ENCODE peak calls at places on chromosomes 1 and 21, in six cellular contexts. One of them, this sample, is unnamed.

GRCh38 chr21:16624468-16625102 is 888.3 kb upstream of the CXADR start:
- DNase-seq in CD4-positive, alpha-beta T cell: no peak
- DNase-seq in adrenal gland: no peak
- DNase-seq in colonic mucosa: no peak
- DNase-seq in uterus: no peak
- DNase-seq in tibial artery: no peak
- DNase-seq in this sample: no peak

GRCh38 chr1:7255303-7256058 is 470.2 kb downstream of the CAMTA1 start:
- DNase-seq in adrenal gland: no peak
- DNase-seq in uterus: no peak
- DNase-seq in tibial artery: no peak
- DNase-seq in CD4-positive, alpha-beta T cell: no peak
- DNase-seq in colonic mucosa: peak; percentile 7
- DNase-seq in this sample: no peak

GRCh38 chr1:60345621-60346020 is 272.1 kb upstream of the C1orf87 start:
- DNase-seq in CD4-positive, alpha-beta T cell: no peak
- DNase-seq in adrenal gland: peak; percentile 1
- DNase-seq in colonic mucosa: no peak
- DNase-seq in uterus: no peak
- DNase-seq in tibial artery: no peak
- DNase-seq in this sample: no peak

GRCh38 chr1:78432016-78432415 is 58.8 kb upstream of the PTGFR start:
- DNase-seq in uterus: no peak
- DNase-seq in CD4-positive, alpha-beta T cell: no peak
- DNase-seq in adrenal gland: no peak
- DNase-seq in colonic mucosa: no peak
- DNase-seq in tibial artery: no peak
- DNase-seq in this sample: no peak

GRCh38 chr1:89563957-89564604 is 39.5 kb downstream of the LRRC8B start:
- DNase-seq in adrenal gland: no peak
- DNase-seq in uterus: no peak
- DNase-seq in tibial artery: no peak
- DNase-seq in colonic mucosa: no peak
- DNase-seq in CD4-positive, alpha-beta T cell: no peak
- DNase-seq in this sample: no peak

GRCh38 chr1:65027699-65028358 is 61.5 kb upstream of the JAK1 start:
- DNase-seq in adrenal gland: peak; percentile 81
- DNase-seq in tibial artery: no peak
- DNase-seq in CD4-positive, alpha-beta T cell: no peak
- DNase-seq in colonic mucosa: peak; percentile 73
- DNase-seq in uterus: peak; percentile 43
- DNase-seq in this sample: no peak

GRCh38 chr1:47409311-47410085 is 6.6 kb upstream of the FOXE3 start:
- DNase-seq in tibial artery: no peak
- DNase-seq in colonic mucosa: no peak
- DNase-seq in uterus: no peak
- DNase-seq in adrenal gland: peak; percentile 23
- DNase-seq in CD4-positive, alpha-beta T cell: no peak
- DNase-seq in this sample: no peak

GRCh38 chr1:246214708-246215504 is 292.2 kb downstream of the SMYD3 start:
- DNase-seq in tibial artery: no peak
- DNase-seq in CD4-positive, alpha-beta T cell: no peak
- DNase-seq in colonic mucosa: peak; percentile 32
- DNase-seq in adrenal gland: peak; percentile 59
- DNase-seq in uterus: no peak
- DNase-seq in this sample: no peak

GRCh38 chr1:115546846-115547245 is 94.9 kb upstream of the VANGL1 start:
- DNase-seq in adrenal gland: no peak
- DNase-seq in CD4-positive, alpha-beta T cell: no peak
- DNase-seq in tibial artery: no peak
- DNase-seq in colonic mucosa: no peak
- DNase-seq in uterus: no peak
- DNase-seq in this sample: no peak

GRCh38 chr1:160360227-160360695 is 6.6 kb upstream of the NHLH1 start:
- DNase-seq in colonic mucosa: no peak
- DNase-seq in uterus: no peak
- DNase-seq in adrenal gland: no peak
- DNase-seq in tibial artery: no peak
- DNase-seq in CD4-positive, alpha-beta T cell: no peak
- DNase-seq in this sample: no peak

GRCh38 chr1:48701445-48701844 is 75.2 kb downstream of the BEND5 start:
- DNase-seq in tibial artery: no peak
- DNase-seq in uterus: no peak
- DNase-seq in CD4-positive, alpha-beta T cell: no peak
- DNase-seq in adrenal gland: no peak
- DNase-seq in colonic mucosa: no peak
- DNase-seq in this sample: no peak

GRCh38 chr1:91830242-91831131 is 55.5 kb downstream of the TGFBR3 start:
- DNase-seq in tibial artery: peak; percentile 78
- DNase-seq in uterus: peak; percentile 76
- DNase-seq in colonic mucosa: peak; percentile 62
- DNase-seq in CD4-positive, alpha-beta T cell: no peak
- DNase-seq in adrenal gland: peak; percentile 66
- DNase-seq in this sample: peak; percentile 81

GRCh38 chr1:240169188-240169587 is 77.5 kb downstream of the FMN2 start:
- DNase-seq in colonic mucosa: no peak
- DNase-seq in adrenal gland: no peak
- DNase-seq in uterus: no peak
- DNase-seq in CD4-positive, alpha-beta T cell: no peak
- DNase-seq in tibial artery: no peak
- DNase-seq in this sample: no peak

GRCh38 chr1:6690186-6690585 is 11.4 kb downstream of the DNAJC11 start:
- DNase-seq in uterus: no peak
- DNase-seq in adrenal gland: no peak
- DNase-seq in colonic mucosa: no peak
- DNase-seq in tibial artery: no peak
- DNase-seq in CD4-positive, alpha-beta T cell: no peak
- DNase-seq in this sample: no peak

GRCh38 chr1:159211331-159212136 is 6.9 kb downstream of the ACKR1 start:
- DNase-seq in adrenal gland: peak; percentile 39
- DNase-seq in colonic mucosa: peak; percentile 33
- DNase-seq in uterus: no peak
- DNase-seq in CD4-positive, alpha-beta T cell: peak; percentile 49
- DNase-seq in tibial artery: no peak
- DNase-seq in this sample: no peak

GRCh38 chr1:77014396-77014795 is 147.1 kb downstream of the ST6GALNAC5 start:
- DNase-seq in tibial artery: no peak
- DNase-seq in colonic mucosa: no peak
- DNase-seq in uterus: no peak
- DNase-seq in CD4-positive, alpha-beta T cell: no peak
- DNase-seq in adrenal gland: no peak
- DNase-seq in this sample: no peak

GRCh38 chr1:171983584-171983983 is 142.3 kb downstream of the DNM3 start:
- DNase-seq in tibial artery: no peak
- DNase-seq in adrenal gland: no peak
- DNase-seq in uterus: no peak
- DNase-seq in CD4-positive, alpha-beta T cell: no peak
- DNase-seq in colonic mucosa: no peak
- DNase-seq in this sample: no peak

GRCh38 chr1:32963746-32964460 is 706 bp downstream of the RNF19B start:
- DNase-seq in tibial artery: peak; percentile 81
- DNase-seq in CD4-positive, alpha-beta T cell: peak; percentile 63
- DNase-seq in colonic mucosa: peak; percentile 70
- DNase-seq in adrenal gland: peak; percentile 67
- DNase-seq in uterus: peak; percentile 53
- DNase-seq in this sample: peak; percentile 44

GRCh38 chr1:169148472-169149252 is 42.2 kb downstream of the ATP1B1 start:
- DNase-seq in CD4-positive, alpha-beta T cell: no peak
- DNase-seq in tibial artery: no peak
- DNase-seq in colonic mucosa: peak; percentile 48
- DNase-seq in adrenal gland: peak; percentile 16
- DNase-seq in uterus: no peak
- DNase-seq in this sample: no peak

DNA sequence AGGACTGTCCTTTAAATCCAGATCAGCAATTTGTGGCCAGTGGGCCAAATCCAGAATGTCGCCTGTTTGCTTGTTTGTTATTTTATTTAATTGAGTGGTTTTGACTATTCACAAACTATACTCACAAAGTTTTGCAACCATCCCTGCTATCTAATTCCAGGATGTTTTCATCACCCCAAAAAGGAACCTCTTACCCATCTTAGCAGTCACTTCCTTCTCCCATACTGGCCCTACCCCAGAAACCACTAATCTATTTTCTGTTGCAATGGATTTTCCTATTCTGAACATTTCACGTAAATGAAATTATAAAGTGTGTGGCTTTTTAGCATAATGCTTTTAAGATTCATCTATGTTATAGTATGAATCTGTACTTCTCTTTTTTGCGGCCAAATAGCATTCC is 41.3 kb downstream of the WDTC1 start:
- DNase-seq in tibial artery: no peak
- DNase-seq in colonic mucosa: no peak
- DNase-seq in CD4-positive, alpha-beta T cell: no peak
- DNase-seq in adrenal gland: no peak
- DNase-seq in uterus: no peak
- DNase-seq in this sample: no peak
- H3K27ac ChIP-seq in tibial artery: no peak overlapping the region
- H3K27ac ChIP-seq in colonic mucosa: no peak overlapping the region
- H3K27ac ChIP-seq in CD4-positive, alpha-beta T cell: no peak overlapping the region
- H3K27ac ChIP-seq in adrenal gland: no peak overlapping the region
- H3K27ac ChIP-seq in uterus: no peak overlapping the region
- H3K27ac ChIP-seq in this sample: no peak overlapping the region

GRCh38 chr1:212719633-212720032 is 20.0 kb upstream of the BATF3 start:
- DNase-seq in CD4-positive, alpha-beta T cell: no peak
- DNase-seq in colonic mucosa: no peak
- DNase-seq in tibial artery: no peak
- DNase-seq in adrenal gland: no peak
- DNase-seq in uterus: no peak
- DNase-seq in this sample: no peak

GRCh38 chr1:212713465-212714136 is 14.0 kb upstream of the BATF3 start:
- DNase-seq in colonic mucosa: no peak
- DNase-seq in CD4-positive, alpha-beta T cell: no peak
- DNase-seq in uterus: no peak
- DNase-seq in adrenal gland: no peak
- DNase-seq in tibial artery: no peak
- DNase-seq in this sample: no peak

GRCh38 chr1:212721388-212722247 is 22.0 kb upstream of the BATF3 start:
- DNase-seq in adrenal gland: no peak
- DNase-seq in CD4-positive, alpha-beta T cell: no peak
- DNase-seq in colonic mucosa: no peak
- DNase-seq in tibial artery: no peak
- DNase-seq in uterus: no peak
- DNase-seq in this sample: no peak

GRCh38 chr1:212722270-212722945 is 22.8 kb upstream of the BATF3 start:
- DNase-seq in colonic mucosa: no peak
- DNase-seq in adrenal gland: no peak
- DNase-seq in CD4-positive, alpha-beta T cell: no peak
- DNase-seq in uterus: no peak
- DNase-seq in tibial artery: no peak
- DNase-seq in this sample: no peak

DNA sequence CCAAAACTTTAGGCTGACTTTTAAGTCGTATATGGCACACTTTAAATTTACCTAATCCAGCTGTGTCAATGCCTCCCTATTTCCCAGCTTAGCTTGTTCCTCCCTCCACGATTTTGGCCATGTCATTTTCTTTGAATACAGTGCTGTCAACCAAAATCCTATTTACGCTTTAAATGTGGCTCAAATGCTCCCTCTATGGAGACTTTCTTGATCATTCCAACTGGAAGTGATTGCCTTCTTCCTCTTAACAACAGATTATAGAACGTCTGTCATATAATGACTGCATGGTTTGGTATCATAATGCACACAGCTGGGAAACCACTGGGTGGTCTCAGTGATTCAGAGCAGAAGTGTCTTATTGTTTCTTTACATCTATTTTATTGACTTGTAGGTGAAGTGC is 18.9 kb upstream of the BATF3 start:
- DNase-seq in uterus: no peak
- DNase-seq in adrenal gland: no peak
- DNase-seq in CD4-positive, alpha-beta T cell: no peak
- DNase-seq in tibial artery: no peak
- DNase-seq in colonic mucosa: no peak
- DNase-seq in this sample: no peak
- TF ChIP-seq CTCF in uterus: no peak
- TF ChIP-seq CTCF in adrenal gland: peak; percentile 13
- TF ChIP-seq CTCF in CD4-positive, alpha-beta T cell: no peak
- TF ChIP-seq CTCF in tibial artery: no peak
- TF ChIP-seq CTCF in colonic mucosa: no peak
- TF ChIP-seq CTCF in this sample: no peak

GRCh38 chr1:10295471-10296085 is 85.2 kb downstream of the KIF1B start:
- DNase-seq in tibial artery: no peak
- DNase-seq in adrenal gland: no peak
- DNase-seq in colonic mucosa: no peak
- DNase-seq in CD4-positive, alpha-beta T cell: no peak
- DNase-seq in uterus: no peak
- DNase-seq in this sample: no peak

GRCh38 chr1:10291705-10292104 is 81.3 kb downstream of the KIF1B start:
- DNase-seq in colonic mucosa: no peak
- DNase-seq in tibial artery: no peak
- DNase-seq in CD4-positive, alpha-beta T cell: no peak
- DNase-seq in uterus: no peak
- DNase-seq in adrenal gland: no peak
- DNase-seq in this sample: no peak

GRCh38 chr1:10288059-10288615 is 77.8 kb downstream of the KIF1B start:
- DNase-seq in tibial artery: no peak
- DNase-seq in colonic mucosa: no peak
- DNase-seq in adrenal gland: no peak
- DNase-seq in CD4-positive, alpha-beta T cell: no peak
- DNase-seq in uterus: no peak
- DNase-seq in this sample: no peak

GRCh38 chr1:10287023-10287645 is 76.8 kb downstream of the KIF1B start:
- DNase-seq in CD4-positive, alpha-beta T cell: no peak
- DNase-seq in uterus: no peak
- DNase-seq in colonic mucosa: no peak
- DNase-seq in adrenal gland: no peak
- DNase-seq in tibial artery: no peak
- DNase-seq in this sample: no peak

GRCh38 chr1:10292188-10292587 is 81.8 kb downstream of the KIF1B start:
- DNase-seq in colonic mucosa: no peak
- DNase-seq in tibial artery: no peak
- DNase-seq in uterus: no peak
- DNase-seq in CD4-positive, alpha-beta T cell: no peak
- DNase-seq in adrenal gland: no peak
- DNase-seq in this sample: no peak
- H3K27ac ChIP-seq in colonic mucosa: no peak overlapping the region
- H3K27ac ChIP-seq in tibial artery: no peak overlapping the region
- H3K27ac ChIP-seq in uterus: no peak overlapping the region
- H3K27ac ChIP-seq in CD4-positive, alpha-beta T cell: no peak overlapping the region
- H3K27ac ChIP-seq in adrenal gland: no peak overlapping the region
- H3K27ac ChIP-seq in this sample: no peak overlapping the region

GRCh38 chr21:45026066-45026745 is 48.2 kb upstream of the ADARB1 start:
- DNase-seq in tibial artery: peak; percentile 88
- DNase-seq in colonic mucosa: no peak
- DNase-seq in CD4-positive, alpha-beta T cell: no peak
- DNase-seq in uterus: no peak
- DNase-seq in adrenal gland: no peak
- DNase-seq in this sample: peak; percentile 81

GRCh38 chr21:45029968-45030636 is 44.3 kb upstream of the ADARB1 start:
- DNase-seq in tibial artery: no peak
- DNase-seq in CD4-positive, alpha-beta T cell: no peak
- DNase-seq in adrenal gland: no peak
- DNase-seq in colonic mucosa: no peak
- DNase-seq in uterus: no peak
- DNase-seq in this sample: peak; percentile 4

GRCh38 chr21:45029298-45029967 is 44.9 kb upstream of the ADARB1 start:
- DNase-seq in adrenal gland: no peak
- DNase-seq in CD4-positive, alpha-beta T cell: no peak
- DNase-seq in tibial artery: peak; percentile 78
- DNase-seq in uterus: no peak
- DNase-seq in colonic mucosa: no peak
- DNase-seq in this sample: peak; percentile 4

GRCh38 chr21:45027241-45028196 is 46.9 kb upstream of the ADARB1 start:
- DNase-seq in adrenal gland: no peak
- DNase-seq in colonic mucosa: no peak
- DNase-seq in uterus: no peak
- DNase-seq in tibial artery: peak; percentile 64
- DNase-seq in CD4-positive, alpha-beta T cell: no peak
- DNase-seq in this sample: peak; percentile 5

GRCh38 chr21:45026833-45027232 is 47.5 kb upstream of the ADARB1 start:
- DNase-seq in adrenal gland: no peak
- DNase-seq in uterus: no peak
- DNase-seq in colonic mucosa: no peak
- DNase-seq in tibial artery: peak; percentile 64
- DNase-seq in CD4-positive, alpha-beta T cell: no peak
- DNase-seq in this sample: no peak
- TF ChIP-seq CTCF in adrenal gland: no peak
- TF ChIP-seq CTCF in uterus: no peak
- TF ChIP-seq CTCF in colonic mucosa: no peak
- TF ChIP-seq CTCF in tibial artery: no peak
- TF ChIP-seq CTCF in CD4-positive, alpha-beta T cell: no peak
- TF ChIP-seq CTCF in this sample: no peak